ENCODE peak calls at places on chromosomes 11 and 22, in seven cellular contexts. H is H1, T is tibial nerve, M is stomach, N is transverse colon, L is suprapubic skin, P is A549. E is an unnamed sample.

GRCh38 chr11:103547691-103548090 is 438.5 kb downstream of the DYNC2H1 start:
- DNase-seq in L (no peak), P (no peak), H (no peak), T (no peak), M (no peak), N (no peak), E (no peak)

GRCh38 chr22:46948411-46949144 is 186.1 kb downstream of the TBC1D22A start:
- DNase-seq in T (no peak), N (no peak), P (no peak), M (no peak), L (no peak), H (no peak), E (no peak)

GRCh38 chr11:134126197-134126822 is 57.4 kb downstream of the JAM3 start:
- DNase-seq in P (no peak), M (no peak), L (no peak), H (no peak), T (no peak), N (no peak), E (no peak)

GRCh38 chr22:38569181-38569971 is 607 bp downstream of the DMC1 start:
- DNase-seq in H (peak; percentile 80), L (no peak), M (no peak), N (peak; percentile 10), P (no peak), T (no peak), E (no peak)

GRCh38 chr11:127345819-127346459 is 345.4 kb upstream of the KIRREL3 start:
- DNase-seq in L (no peak), T (peak; percentile 45), M (no peak), P (peak; percentile 24), H (peak; percentile 69), N (no peak), E (no peak)

GRCh38 chr11:16511109-16511806 is 154.9 kb upstream of the SOX6 start:
- DNase-seq in T (no peak), P (no peak), M (no peak), N (no peak), H (no peak), L (no peak), E (no peak)

GRCh38 chr11:94740083-94740974 is 27.8 kb upstream of the AMOTL1 start:
- DNase-seq in M (no peak), L (no peak), P (no peak), H (peak; percentile 75), T (peak; percentile 40), N (peak; percentile 24), E (peak; percentile 50)

GRCh38 chr11:59206635-59207034 is 6.1 kb downstream of the MPEG1 start:
- DNase-seq in H (peak; percentile 65), P (peak; percentile 50), T (peak; percentile 58), N (peak; percentile 59), L (no peak), M (peak; percentile 55), E (no peak)

GRCh38 chr11:87477321-87477720 is 439.6 kb downstream of the TMEM135 start:
- DNase-seq in H (no peak), T (no peak), N (no peak), M (no peak), L (no peak), P (no peak), E (no peak)

GRCh38 chr11:63866211-63866610 is 27.3 kb downstream of the MARK2 start:
- DNase-seq in L (peak; percentile 84), N (peak; percentile 85), M (peak; percentile 89), T (peak; percentile 77), H (no peak), P (no peak), E (peak; percentile 88)

GRCh38 chr22:45770506-45770905 is 98.9 kb downstream of the ATXN10 start:
- DNase-seq in L (no peak), H (no peak), N (no peak), M (no peak), T (no peak), P (no peak), E (no peak)

GRCh38 chr11:9803685-9804413 is 140.0 kb downstream of the SWAP70 start:
- DNase-seq in T (no peak), N (no peak), P (no peak), H (no peak), L (no peak), M (no peak), E (no peak)

GRCh38 chr22:29813126-29813525 is 24.9 kb downstream of the ASCC2 start:
- DNase-seq in N (no peak), P (no peak), T (no peak), M (peak; percentile 46), L (no peak), H (no peak), E (no peak)

GRCh38 chr11:70402685-70403084 is 4.4 kb downstream of the CTTN start:
- DNase-seq in H (no peak), P (no peak), T (no peak), L (no peak), N (no peak), M (no peak), E (no peak)

GRCh38 chr11:21225860-21226259 is 556.5 kb downstream of the NELL1 start:
- DNase-seq in N (no peak), T (no peak), H (no peak), P (no peak), L (no peak), M (no peak), E (no peak)

GRCh38 chr22:21613553-21614233 is 16.1 kb downstream of the YDJC start:
- DNase-seq in H (no peak), M (no peak), L (no peak), T (no peak), P (no peak), N (no peak), E (no peak)

GRCh38 chr11:65791719-65792213 is 4.9 kb downstream of the OVOL1 start:
- DNase-seq in H (no peak), N (peak; percentile 87), L (peak; percentile 81), T (no peak), M (peak; percentile 62), P (no peak), E (peak; percentile 88)

GRCh38 chr11:69518081-69518950 is 36.9 kb downstream of the LINC01488 start:
- DNase-seq in P (no peak), N (no peak), M (no peak), H (no peak), T (no peak), L (no peak), E (no peak)

GRCh38 chr11:87300640-87301381 is 263.1 kb downstream of the TMEM135 start:
- DNase-seq in H (no peak), T (no peak), P (peak; percentile 7), L (no peak), N (peak; percentile 25), M (no peak), E (no peak)

GRCh38 chr11:126647735-126648134 is 292.2 kb downstream of the ST3GAL4 start:
- DNase-seq in P (peak; percentile 62), H (no peak), N (no peak), M (no peak), L (no peak), T (no peak), E (no peak)

GRCh38 chr11:61598886-61599868 is 18.3 kb upstream of the SYT7 start:
- DNase-seq in P (no peak), N (no peak), H (peak; percentile 69), L (no peak), T (no peak), M (no peak), E (no peak)

GRCh38 chr11:62431171-62431895 is 12.5 kb downstream of the SCGB1A1 start:
- DNase-seq in N (no peak), L (no peak), H (no peak), P (peak; percentile 42), T (no peak), M (no peak), E (no peak)

GRCh38 chr22:12601870-12602779 is 2925.9 kb upstream of the OR11H1 start:
- DNase-seq in M (peak; percentile 29), L (no peak), P (no peak), N (no peak), H (no peak), T (no peak), E (no peak)

GRCh38 chr22:38957046-38957770 is at the start of gene APOBEC3A:
- DNase-seq in M (peak; percentile 63), N (peak; percentile 82), H (no peak), T (no peak), L (no peak), P (peak; percentile 39), E (peak; percentile 77)

GRCh38 chr11:96061730-96062524 is 138.0 kb upstream of the MTMR2 start:
- DNase-seq in H (no peak), T (no peak), M (no peak), L (no peak), N (no peak), P (no peak), E (no peak)

GRCh38 chr11:67996622-67997459 is 7.1 kb downstream of the UNC93B1 start:
- DNase-seq in P (peak; percentile 92), L (peak; percentile 86), M (peak; percentile 85), T (peak; percentile 62), N (peak; percentile 88), H (peak; percentile 99), E (peak; percentile 44)

GRCh38 chr11:46392421-46393230 is 1.1 kb upstream of the CHRM4 start:
- DNase-seq in P (peak; percentile 74), T (peak; percentile 65), H (peak; percentile 97), L (peak; percentile 92), N (peak; percentile 85), M (peak; percentile 87), E (peak; percentile 52)

GRCh38 chr11:103893366-103893765 is 143.1 kb upstream of the DDI1 start:
- DNase-seq in H (no peak), M (no peak), N (no peak), T (no peak), L (no peak), P (no peak), E (no peak)

DNA sequence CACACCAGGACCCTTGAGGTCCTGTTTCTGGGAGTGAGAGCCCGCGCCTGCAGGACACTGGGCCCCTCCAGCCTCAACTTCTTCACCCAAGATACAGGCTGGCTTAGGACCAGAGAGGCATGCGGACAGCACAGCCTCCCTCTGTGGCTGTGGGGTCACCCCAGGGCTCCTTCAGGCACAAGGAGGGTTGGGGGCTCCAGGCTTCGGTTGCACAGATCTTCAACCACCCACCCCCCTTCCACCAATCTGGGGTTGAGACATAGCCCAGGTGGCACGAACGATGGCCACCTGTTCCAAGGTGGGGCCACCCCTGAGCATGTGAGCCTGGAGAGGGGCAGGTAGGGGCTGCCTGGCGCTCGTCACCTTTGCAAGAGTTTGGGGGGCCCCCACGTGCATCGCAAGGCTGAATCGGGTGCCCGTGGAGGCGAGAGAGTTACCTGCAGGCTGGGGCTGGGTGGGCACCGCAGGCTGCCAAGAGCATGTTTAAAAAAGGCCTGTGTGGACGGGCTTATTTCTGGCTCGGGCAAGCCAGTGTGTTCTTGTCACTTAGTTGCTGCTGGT is 1.2 kb downstream of the ZDHHC8 start:
- DNase-seq in L (no peak), H (no peak), P (no peak), M (no peak), T (no peak), N (no peak), E (no peak)
- H3K4me3 ChIP-seq in L (peak overlapping the region; percentile 98), H (peak overlapping the region; percentile 70), P (peak overlapping the region; percentile 100), M (peak overlapping the region; percentile 93), T (peak overlapping the region; percentile 97), N (peak overlapping the region; percentile 98), E (peak overlapping the region; percentile 92)

GRCh38 chr22:24156915-24157782 is 24.1 kb upstream of the SUSD2 start:
- DNase-seq in P (peak; percentile 86), L (peak; percentile 94), H (peak; percentile 93), N (peak; percentile 93), T (peak; percentile 68), M (peak; percentile 87), E (peak; percentile 97)
- TF ChIP-seq POLR2A in P (no peak), L (no peak), H (no peak), N (peak; percentile 33), T (no peak), M (no peak), E (no peak)

GRCh38 chr11:44958165-44958564 is 7.5 kb upstream of the TP53I11 start:
- DNase-seq in M (peak; percentile 71), L (no peak), T (no peak), H (no peak), N (peak; percentile 67), P (no peak), E (no peak)
- H3K4me1 ChIP-seq in M (peaks cover 26% of the 10 kb centered on the region), L (peaks cover 14% of the 10 kb centered on the region), T (peaks cover 33% of the 10 kb centered on the region), H (peaks cover 65% of the 10 kb centered on the region), N (peaks cover 5% of the 10 kb centered on the region), P (peaks cover 27% of the 10 kb centered on the region), E (no peaks in the 10 kb centered on the region)

GRCh38 chr11:73314121-73314948 is 6.3 kb downstream of the ARHGEF17 start:
- DNase-seq in P (peak; percentile 30), H (no peak), N (peak; percentile 12), L (no peak), T (no peak), M (no peak), E (no peak)
- H3K4me3 ChIP-seq in P (no peak overlapping the region), H (no peak overlapping the region), N (no peak overlapping the region), L (peak overlapping the region; percentile 63), T (peak overlapping the region; percentile 24), M (peak overlapping the region; percentile 55), E (no peak overlapping the region)

E was measured in Peyer's patch.